ENCODE peak calls at places on chromosomes 5 and 9, in four cellular contexts. One of them, this sample, is unnamed. For H3K4me1, the result is how much of the 10 kb centered on the place peaks cover.

GRCh38 chr9:108469654-108470053 is 386.1 kb downstream of the ACTL7B start:
- DNase-seq in esophagus squamous epithelium: no peak
- DNase-seq in adrenal gland: no peak
- DNase-seq in IMR-90: peak
- DNase-seq in this sample: no peak

GRCh38 chr9:98850851-98851729 is 43.6 kb downstream of the GALNT12 start:
- DNase-seq in adrenal gland: no peak
- DNase-seq in IMR-90: no peak
- DNase-seq in esophagus squamous epithelium: no peak
- DNase-seq in this sample: no peak

GRCh38 chr9:20599195-20599594 is 23.1 kb downstream of the MLLT3 start:
- DNase-seq in esophagus squamous epithelium: no peak
- DNase-seq in adrenal gland: no peak
- DNase-seq in IMR-90: peak
- DNase-seq in this sample: no peak

GRCh38 chr5:96048763-96049162 is 87.1 kb upstream of the ELL2 start:
- DNase-seq in adrenal gland: no peak
- DNase-seq in esophagus squamous epithelium: no peak
- DNase-seq in IMR-90: no peak
- DNase-seq in this sample: no peak

GRCh38 chr9:80968611-80969010 is 720.7 kb downstream of the TLE1 start:
- DNase-seq in IMR-90: peak
- DNase-seq in esophagus squamous epithelium: no peak
- DNase-seq in adrenal gland: no peak
- DNase-seq in this sample: no peak

GRCh38 chr9:118782790-118783463 is 586.3 kb downstream of the BRINP1 start:
- DNase-seq in esophagus squamous epithelium: no peak
- DNase-seq in IMR-90: no peak
- DNase-seq in adrenal gland: no peak
- DNase-seq in this sample: no peak

GRCh38 chr9:37198831-37199230 is 78.5 kb downstream of the ZCCHC7 start:
- DNase-seq in IMR-90: no peak
- DNase-seq in esophagus squamous epithelium: no peak
- DNase-seq in adrenal gland: no peak
- DNase-seq in this sample: no peak

GRCh38 chr5:71907589-71908145 is 188.6 kb downstream of the CARTPT start:
- DNase-seq in adrenal gland: no peak
- DNase-seq in IMR-90: no peak
- DNase-seq in esophagus squamous epithelium: no peak
- DNase-seq in this sample: no peak

GRCh38 chr9:127976498-127976897 is 4.3 kb downstream of the EEIG1 start:
- DNase-seq in IMR-90: no peak
- DNase-seq in esophagus squamous epithelium: no peak
- DNase-seq in adrenal gland: no peak
- DNase-seq in this sample: no peak

GRCh38 chr9:135081264-135081660 is 6.2 kb upstream of the OLFM1 start:
- DNase-seq in adrenal gland: no peak
- DNase-seq in esophagus squamous epithelium: no peak
- DNase-seq in IMR-90: no peak
- DNase-seq in this sample: peak

GRCh38 chr5:73823508-73823925 is 197.5 kb downstream of the ARHGEF28 start:
- DNase-seq in esophagus squamous epithelium: no peak
- DNase-seq in IMR-90: peak
- DNase-seq in adrenal gland: no peak
- DNase-seq in this sample: no peak
- H3K4me1 ChIP-seq in esophagus squamous epithelium: half or more
- H3K4me1 ChIP-seq in IMR-90: under half
- H3K4me1 ChIP-seq in adrenal gland: under half
- H3K4me1 ChIP-seq in this sample: half or more

DNA sequence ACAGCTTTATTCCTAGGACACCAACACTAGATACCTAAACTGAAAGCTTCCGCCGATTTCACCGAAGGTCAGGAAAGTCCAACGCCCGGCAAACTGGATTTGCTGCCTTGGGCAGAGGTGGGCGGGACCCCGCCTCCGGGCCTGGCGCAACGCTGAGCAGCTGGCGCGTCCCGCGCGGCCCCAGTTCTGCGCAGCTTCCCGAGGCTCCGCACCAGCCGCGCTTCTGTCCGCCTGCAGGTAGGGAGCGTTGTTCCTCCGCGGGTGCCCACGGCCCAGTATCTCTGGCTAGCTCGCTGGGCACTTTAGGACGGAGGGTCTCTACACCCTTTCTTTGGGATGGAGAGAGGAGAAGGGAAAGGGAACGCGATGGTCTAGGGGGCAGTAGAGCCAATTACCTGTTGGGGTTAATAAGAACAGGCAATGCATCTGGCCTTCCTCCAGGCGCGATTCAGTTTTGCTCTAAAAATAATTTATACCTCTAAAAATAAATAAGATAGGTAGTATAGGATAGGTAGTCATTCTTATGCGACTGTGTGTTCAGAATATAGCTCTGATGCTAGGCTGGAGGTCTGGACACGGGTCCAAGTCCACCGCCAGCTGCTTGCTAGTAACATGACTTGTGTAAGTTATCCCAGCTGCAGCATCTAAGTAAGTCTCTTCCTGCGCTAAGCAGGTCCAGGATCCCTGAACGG is at the start of gene CD274:
- DNase-seq in adrenal gland: peak
- DNase-seq in IMR-90: peak
- DNase-seq in esophagus squamous epithelium: peak
- DNase-seq in this sample: peak
- H3K27ac ChIP-seq in adrenal gland: peak
- H3K27ac ChIP-seq in IMR-90: peak
- H3K27ac ChIP-seq in esophagus squamous epithelium: peak
- H3K27ac ChIP-seq in this sample: peak

DNA sequence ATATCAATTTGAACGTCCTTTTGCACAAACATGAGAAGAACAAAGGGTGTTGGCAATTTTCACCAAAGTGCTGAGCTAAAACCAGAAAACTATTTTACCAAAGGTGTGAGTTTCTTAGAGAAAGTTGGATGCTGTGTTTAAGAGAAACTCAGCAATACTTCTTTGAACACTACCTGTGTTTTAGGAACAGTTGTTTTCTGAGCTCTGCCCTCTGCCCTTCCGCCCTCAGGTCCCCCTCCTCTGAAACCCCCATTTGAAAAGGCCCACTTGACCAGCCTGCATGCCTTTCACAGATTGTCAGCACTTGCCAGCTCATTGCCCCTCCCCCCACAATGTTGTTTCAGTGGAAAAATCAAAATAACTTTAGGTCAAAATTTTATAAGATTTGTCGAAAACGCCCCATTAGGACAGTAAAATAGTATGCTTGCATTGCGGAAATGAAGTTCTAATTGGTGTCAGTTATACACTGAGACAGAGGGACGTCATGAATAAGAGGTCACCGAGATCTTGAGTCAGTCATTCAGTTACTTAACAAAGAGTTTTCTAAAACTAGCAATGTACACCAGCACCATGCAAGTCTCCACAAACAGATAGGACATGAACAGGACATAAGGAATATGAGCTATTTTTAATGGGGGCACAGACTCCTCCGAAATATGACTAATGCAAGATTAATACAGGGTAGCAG is 61.9 kb upstream of the IL7R start:
- DNase-seq in adrenal gland: no peak
- DNase-seq in IMR-90: no peak
- DNase-seq in esophagus squamous epithelium: no peak
- DNase-seq in this sample: no peak
- H3K4me1 ChIP-seq in adrenal gland: under half
- H3K4me1 ChIP-seq in IMR-90: under half
- H3K4me1 ChIP-seq in esophagus squamous epithelium: under half
- H3K4me1 ChIP-seq in this sample: under half

GRCh38 chr5:113294341-113295110 is 140.3 kb downstream of the TSSK1B start:
- DNase-seq in esophagus squamous epithelium: peak
- DNase-seq in adrenal gland: peak
- DNase-seq in IMR-90: peak
- DNase-seq in this sample: peak
- H3K27ac ChIP-seq in esophagus squamous epithelium: peak
- H3K27ac ChIP-seq in adrenal gland: peak
- H3K27ac ChIP-seq in IMR-90: peak
- H3K27ac ChIP-seq in this sample: peak

This sample was measured in suprapubic skin.